ENCODE peak calls at places on chromosomes 13 and 19, in ten cellular contexts. One of them, this sample, is unnamed.

GRCh38 chr19:18768997-18769891 is 21.9 kb downstream of the COMP start:
- DNase-seq in DMS153: peak
- DNase-seq in stimulated activated CD4-positive, alpha-beta T cell treated with anti-CD3 and anti-CD28 coated beads, Interleukin-2, amount 100 ng/mL, for 48 hours: no peak
- DNase-seq in Calu3: no peak
- DNase-seq in kidney glomerular epithelial cell: no peak
- DNase-seq in mesendoderm: no peak
- DNase-seq in NCI-H2029 treated with DMSO at 0.1 percent for 48 hours: peak
- DNase-seq in NCI-H1048: no peak
- DNase-seq in COR-L47: peak
- DNase-seq in heart right ventricle: no peak
- DNase-seq in this sample: no peak

GRCh38 chr19:2804156-2805004 is 15.3 kb upstream of the ZNF554 start:
- DNase-seq in DMS153: no peak
- DNase-seq in COR-L47: no peak
- DNase-seq in stimulated activated CD4-positive, alpha-beta T cell treated with anti-CD3 and anti-CD28 coated beads, Interleukin-2, amount 100 ng/mL, for 48 hours: no peak
- DNase-seq in heart right ventricle: no peak
- DNase-seq in NCI-H2029 treated with DMSO at 0.1 percent for 48 hours: no peak
- DNase-seq in kidney glomerular epithelial cell: no peak
- DNase-seq in mesendoderm: no peak
- DNase-seq in NCI-H1048: no peak
- DNase-seq in Calu3: no peak
- DNase-seq in this sample: no peak

GRCh38 chr13:72341904-72342303 is 385.5 kb downstream of the MZT1 start:
- DNase-seq in heart right ventricle: no peak
- DNase-seq in DMS153: no peak
- DNase-seq in stimulated activated CD4-positive, alpha-beta T cell treated with anti-CD3 and anti-CD28 coated beads, Interleukin-2, amount 100 ng/mL, for 48 hours: no peak
- DNase-seq in COR-L47: no peak
- DNase-seq in mesendoderm: peak
- DNase-seq in NCI-H2029 treated with DMSO at 0.1 percent for 48 hours: no peak
- DNase-seq in NCI-H1048: no peak
- DNase-seq in Calu3: no peak
- DNase-seq in kidney glomerular epithelial cell: no peak
- DNase-seq in this sample: no peak

GRCh38 chr13:114067886-114068722 is 64.3 kb downstream of the RASA3 start:
- DNase-seq in NCI-H2029 treated with DMSO at 0.1 percent for 48 hours: no peak
- DNase-seq in mesendoderm: no peak
- DNase-seq in NCI-H1048: no peak
- DNase-seq in kidney glomerular epithelial cell: no peak
- DNase-seq in Calu3: no peak
- DNase-seq in heart right ventricle: no peak
- DNase-seq in DMS153: no peak
- DNase-seq in stimulated activated CD4-positive, alpha-beta T cell treated with anti-CD3 and anti-CD28 coated beads, Interleukin-2, amount 100 ng/mL, for 48 hours: no peak
- DNase-seq in COR-L47: no peak
- DNase-seq in this sample: no peak

GRCh38 chr19:40165362-40165937 is 25.8 kb upstream of the MAP3K10 start:
- DNase-seq in NCI-H1048: no peak
- DNase-seq in Calu3: peak
- DNase-seq in COR-L47: peak
- DNase-seq in DMS153: no peak
- DNase-seq in kidney glomerular epithelial cell: no peak
- DNase-seq in stimulated activated CD4-positive, alpha-beta T cell treated with anti-CD3 and anti-CD28 coated beads, Interleukin-2, amount 100 ng/mL, for 48 hours: peak
- DNase-seq in heart right ventricle: peak
- DNase-seq in mesendoderm: peak
- DNase-seq in NCI-H2029 treated with DMSO at 0.1 percent for 48 hours: no peak
- DNase-seq in this sample: peak

GRCh38 chr19:1432507-1432887 is 5.7 kb upstream of the RPS15 start:
- DNase-seq in kidney glomerular epithelial cell: no peak
- DNase-seq in Calu3: no peak
- DNase-seq in heart right ventricle: no peak
- DNase-seq in DMS153: no peak
- DNase-seq in NCI-H1048: no peak
- DNase-seq in NCI-H2029 treated with DMSO at 0.1 percent for 48 hours: no peak
- DNase-seq in COR-L47: no peak
- DNase-seq in mesendoderm: no peak
- DNase-seq in stimulated activated CD4-positive, alpha-beta T cell treated with anti-CD3 and anti-CD28 coated beads, Interleukin-2, amount 100 ng/mL, for 48 hours: no peak
- DNase-seq in this sample: no peak

GRCh38 chr13:59111711-59112110 is 1052.0 kb downstream of the DIAPH3 start:
- DNase-seq in DMS153: no peak
- DNase-seq in mesendoderm: no peak
- DNase-seq in Calu3: no peak
- DNase-seq in NCI-H2029 treated with DMSO at 0.1 percent for 48 hours: no peak
- DNase-seq in heart right ventricle: no peak
- DNase-seq in NCI-H1048: no peak
- DNase-seq in COR-L47: no peak
- DNase-seq in kidney glomerular epithelial cell: peak
- DNase-seq in stimulated activated CD4-positive, alpha-beta T cell treated with anti-CD3 and anti-CD28 coated beads, Interleukin-2, amount 100 ng/mL, for 48 hours: no peak
- DNase-seq in this sample: no peak

GRCh38 chr19:8396563-8397203 is 6.5 kb downstream of the RAB11B start:
- DNase-seq in mesendoderm: peak
- DNase-seq in heart right ventricle: peak
- DNase-seq in stimulated activated CD4-positive, alpha-beta T cell treated with anti-CD3 and anti-CD28 coated beads, Interleukin-2, amount 100 ng/mL, for 48 hours: peak
- DNase-seq in COR-L47: no peak
- DNase-seq in Calu3: peak
- DNase-seq in kidney glomerular epithelial cell: peak
- DNase-seq in NCI-H1048: no peak
- DNase-seq in NCI-H2029 treated with DMSO at 0.1 percent for 48 hours: no peak
- DNase-seq in DMS153: no peak
- DNase-seq in this sample: peak

GRCh38 chr19:42332059-42332458 is 6.6 kb downstream of the MEGF8 start:
- DNase-seq in stimulated activated CD4-positive, alpha-beta T cell treated with anti-CD3 and anti-CD28 coated beads, Interleukin-2, amount 100 ng/mL, for 48 hours: no peak
- DNase-seq in kidney glomerular epithelial cell: no peak
- DNase-seq in Calu3: no peak
- DNase-seq in NCI-H2029 treated with DMSO at 0.1 percent for 48 hours: no peak
- DNase-seq in mesendoderm: no peak
- DNase-seq in COR-L47: no peak
- DNase-seq in heart right ventricle: no peak
- DNase-seq in DMS153: no peak
- DNase-seq in NCI-H1048: no peak
- DNase-seq in this sample: no peak

GRCh38 chr13:110298566-110299321 is 8.2 kb downstream of the COL4A1 start:
- DNase-seq in Calu3: no peak
- DNase-seq in COR-L47: no peak
- DNase-seq in kidney glomerular epithelial cell: no peak
- DNase-seq in DMS153: no peak
- DNase-seq in NCI-H2029 treated with DMSO at 0.1 percent for 48 hours: no peak
- DNase-seq in stimulated activated CD4-positive, alpha-beta T cell treated with anti-CD3 and anti-CD28 coated beads, Interleukin-2, amount 100 ng/mL, for 48 hours: peak
- DNase-seq in heart right ventricle: peak
- DNase-seq in NCI-H1048: no peak
- DNase-seq in mesendoderm: peak
- DNase-seq in this sample: no peak

GRCh38 chr13:35796627-35797026 is 320.1 kb upstream of the MAB21L1 start:
- DNase-seq in mesendoderm: no peak
- DNase-seq in NCI-H1048: no peak
- DNase-seq in kidney glomerular epithelial cell: no peak
- DNase-seq in heart right ventricle: no peak
- DNase-seq in DMS153: no peak
- DNase-seq in COR-L47: no peak
- DNase-seq in Calu3: no peak
- DNase-seq in stimulated activated CD4-positive, alpha-beta T cell treated with anti-CD3 and anti-CD28 coated beads, Interleukin-2, amount 100 ng/mL, for 48 hours: no peak
- DNase-seq in NCI-H2029 treated with DMSO at 0.1 percent for 48 hours: no peak
- DNase-seq in this sample: no peak

GRCh38 chr13:105587786-105588185 is 947.7 kb downstream of the EFNB2 start:
- DNase-seq in NCI-H2029 treated with DMSO at 0.1 percent for 48 hours: no peak
- DNase-seq in DMS153: no peak
- DNase-seq in kidney glomerular epithelial cell: peak
- DNase-seq in mesendoderm: peak
- DNase-seq in stimulated activated CD4-positive, alpha-beta T cell treated with anti-CD3 and anti-CD28 coated beads, Interleukin-2, amount 100 ng/mL, for 48 hours: no peak
- DNase-seq in Calu3: peak
- DNase-seq in COR-L47: no peak
- DNase-seq in NCI-H1048: no peak
- DNase-seq in heart right ventricle: no peak
- DNase-seq in this sample: no peak

GRCh38 chr19:45250216-45250831 is 747 bp upstream of the MARK4 start:
- DNase-seq in NCI-H2029 treated with DMSO at 0.1 percent for 48 hours: no peak
- DNase-seq in Calu3: no peak
- DNase-seq in NCI-H1048: no peak
- DNase-seq in mesendoderm: peak
- DNase-seq in heart right ventricle: no peak
- DNase-seq in DMS153: no peak
- DNase-seq in COR-L47: no peak
- DNase-seq in kidney glomerular epithelial cell: no peak
- DNase-seq in stimulated activated CD4-positive, alpha-beta T cell treated with anti-CD3 and anti-CD28 coated beads, Interleukin-2, amount 100 ng/mL, for 48 hours: no peak
- DNase-seq in this sample: no peak

GRCh38 chr13:113427562-113428468 is 25.5 kb downstream of the ADPRHL1 start:
- DNase-seq in heart right ventricle: no peak
- DNase-seq in kidney glomerular epithelial cell: no peak
- DNase-seq in Calu3: no peak
- DNase-seq in NCI-H1048: no peak
- DNase-seq in stimulated activated CD4-positive, alpha-beta T cell treated with anti-CD3 and anti-CD28 coated beads, Interleukin-2, amount 100 ng/mL, for 48 hours: no peak
- DNase-seq in COR-L47: no peak
- DNase-seq in NCI-H2029 treated with DMSO at 0.1 percent for 48 hours: no peak
- DNase-seq in DMS153: no peak
- DNase-seq in mesendoderm: no peak
- DNase-seq in this sample: no peak

GRCh38 chr19:39171479-39172465 is 25.0 kb upstream of the NCCRP1 start:
- DNase-seq in Calu3: no peak
- DNase-seq in NCI-H2029 treated with DMSO at 0.1 percent for 48 hours: no peak
- DNase-seq in DMS153: no peak
- DNase-seq in NCI-H1048: no peak
- DNase-seq in mesendoderm: no peak
- DNase-seq in heart right ventricle: no peak
- DNase-seq in COR-L47: no peak
- DNase-seq in stimulated activated CD4-positive, alpha-beta T cell treated with anti-CD3 and anti-CD28 coated beads, Interleukin-2, amount 100 ng/mL, for 48 hours: no peak
- DNase-seq in kidney glomerular epithelial cell: no peak
- DNase-seq in this sample: no peak

GRCh38 chr19:35644987-35645679 is 3.0 kb upstream of the COX6B1 start:
- DNase-seq in heart right ventricle: peak
- DNase-seq in mesendoderm: peak
- DNase-seq in Calu3: peak
- DNase-seq in kidney glomerular epithelial cell: no peak
- DNase-seq in NCI-H1048: peak
- DNase-seq in DMS153: peak
- DNase-seq in COR-L47: no peak
- DNase-seq in NCI-H2029 treated with DMSO at 0.1 percent for 48 hours: peak
- DNase-seq in stimulated activated CD4-positive, alpha-beta T cell treated with anti-CD3 and anti-CD28 coated beads, Interleukin-2, amount 100 ng/mL, for 48 hours: peak
- DNase-seq in this sample: peak

GRCh38 chr13:106118996-106119395 is 416.5 kb downstream of the EFNB2 start:
- DNase-seq in COR-L47: no peak
- DNase-seq in kidney glomerular epithelial cell: peak
- DNase-seq in stimulated activated CD4-positive, alpha-beta T cell treated with anti-CD3 and anti-CD28 coated beads, Interleukin-2, amount 100 ng/mL, for 48 hours: no peak
- DNase-seq in heart right ventricle: no peak
- DNase-seq in NCI-H1048: no peak
- DNase-seq in Calu3: no peak
- DNase-seq in mesendoderm: no peak
- DNase-seq in NCI-H2029 treated with DMSO at 0.1 percent for 48 hours: no peak
- DNase-seq in DMS153: no peak
- DNase-seq in this sample: no peak

GRCh38 chr19:48415869-48416268 is 22.4 kb downstream of the GRIN2D start:
- DNase-seq in NCI-H2029 treated with DMSO at 0.1 percent for 48 hours: no peak
- DNase-seq in heart right ventricle: no peak
- DNase-seq in NCI-H1048: no peak
- DNase-seq in kidney glomerular epithelial cell: no peak
- DNase-seq in COR-L47: no peak
- DNase-seq in stimulated activated CD4-positive, alpha-beta T cell treated with anti-CD3 and anti-CD28 coated beads, Interleukin-2, amount 100 ng/mL, for 48 hours: no peak
- DNase-seq in mesendoderm: no peak
- DNase-seq in Calu3: no peak
- DNase-seq in DMS153: no peak
- DNase-seq in this sample: no peak

GRCh38 chr19:55305491-55305890 is 19.6 kb downstream of the TMEM150B start:
- DNase-seq in kidney glomerular epithelial cell: no peak
- DNase-seq in NCI-H1048: no peak
- DNase-seq in COR-L47: peak
- DNase-seq in Calu3: peak
- DNase-seq in heart right ventricle: no peak
- DNase-seq in NCI-H2029 treated with DMSO at 0.1 percent for 48 hours: no peak
- DNase-seq in mesendoderm: peak
- DNase-seq in DMS153: no peak
- DNase-seq in stimulated activated CD4-positive, alpha-beta T cell treated with anti-CD3 and anti-CD28 coated beads, Interleukin-2, amount 100 ng/mL, for 48 hours: peak
- DNase-seq in this sample: peak

GRCh38 chr13:79724348-79725103 is 243.6 kb downstream of the NDFIP2 start:
- DNase-seq in heart right ventricle: no peak
- DNase-seq in kidney glomerular epithelial cell: peak
- DNase-seq in mesendoderm: no peak
- DNase-seq in stimulated activated CD4-positive, alpha-beta T cell treated with anti-CD3 and anti-CD28 coated beads, Interleukin-2, amount 100 ng/mL, for 48 hours: no peak
- DNase-seq in Calu3: no peak
- DNase-seq in NCI-H2029 treated with DMSO at 0.1 percent for 48 hours: no peak
- DNase-seq in DMS153: peak
- DNase-seq in COR-L47: no peak
- DNase-seq in NCI-H1048: no peak
- DNase-seq in this sample: no peak

GRCh38 chr13:28792992-28793391 is 27.1 kb upstream of the MTUS2 start:
- DNase-seq in DMS153: no peak
- DNase-seq in heart right ventricle: no peak
- DNase-seq in Calu3: no peak
- DNase-seq in NCI-H2029 treated with DMSO at 0.1 percent for 48 hours: no peak
- DNase-seq in COR-L47: no peak
- DNase-seq in kidney glomerular epithelial cell: no peak
- DNase-seq in mesendoderm: no peak
- DNase-seq in stimulated activated CD4-positive, alpha-beta T cell treated with anti-CD3 and anti-CD28 coated beads, Interleukin-2, amount 100 ng/mL, for 48 hours: no peak
- DNase-seq in NCI-H1048: no peak
- DNase-seq in this sample: no peak

This sample was measured in NCI-H345.